ENCODE peak calls at places on chromosomes 1 and 21, in four cellular contexts. X is CD4-positive, alpha-beta T cell; Y is Peyer's patch; G is WERI-Rb-1. O is an unnamed sample.

GRCh38 chr1:211831558-211832323 is 1.2 kb upstream of the LPGAT1 start:
- DNase-seq in G (peak; percentile 85), X (no peak), Y (no peak), O (no peak)

GRCh38 chr1:229209816-229210215 is 61.1 kb upstream of the RAB4A start:
- DNase-seq in X (no peak), Y (no peak), G (no peak), O (no peak)

GRCh38 chr1:33683913-33684312 is 180.0 kb upstream of the HMGB4 start:
- DNase-seq in X (no peak), G (no peak), Y (no peak), O (no peak)

GRCh38 chr1:171898956-171899355 is 57.7 kb downstream of the DNM3 start:
- DNase-seq in G (no peak), Y (no peak), X (no peak), O (no peak)

GRCh38 chr1:12581179-12581578 is 36.8 kb downstream of the DHRS3 start:
- DNase-seq in G (peak; percentile 39), X (no peak), Y (no peak), O (no peak)

GRCh38 chr1:4837201-4837600 is 182.8 kb downstream of the AJAP1 start:
- DNase-seq in Y (no peak), X (no peak), G (no peak), O (no peak)

GRCh38 chr1:156748670-156749428 is 2.6 kb downstream of the HDGF start:
- DNase-seq in Y (peak; percentile 78), X (no peak), G (peak; percentile 51), O (no peak)

GRCh38 chr1:65146908-65147423 is 1.0 kb upstream of the AK4 start:
- DNase-seq in G (no peak), Y (no peak), X (no peak), O (no peak)

GRCh38 chr1:47562799-47563198 is 125.0 kb downstream of the FOXD2 start:
- DNase-seq in X (no peak), Y (no peak), G (no peak), O (no peak)

GRCh38 chr21:16154961-16155360 is 425.2 kb downstream of the USP25 start:
- DNase-seq in G (no peak), X (no peak), Y (no peak), O (no peak)

GRCh38 chr1:52629021-52629643 is 3.8 kb upstream of the SHISAL2A start:
- DNase-seq in X (no peak), Y (no peak), G (no peak), O (no peak)

GRCh38 chr21:33419538-33420123 is 16.4 kb downstream of the IFNGR2 start:
- DNase-seq in Y (no peak), G (no peak), X (no peak), O (no peak)

GRCh38 chr1:1535298-1535988 is 5.0 kb downstream of the TMEM240 start:
- DNase-seq in X (no peak), Y (no peak), G (no peak), O (no peak)

GRCh38 chr1:87362834-87363426 is 34.2 kb downstream of the LMO4 start:
- DNase-seq in X (no peak), Y (no peak), G (no peak), O (no peak)

GRCh38 chr21:42061195-42061865 is 9.8 kb upstream of the UMODL1 start:
- DNase-seq in G (no peak), X (peak; percentile 7), Y (peak; percentile 88), O (peak; percentile 90)

GRCh38 chr21:36701912-36702621 is 3.2 kb downstream of the SIM2 start:
- DNase-seq in G (no peak), Y (peak; percentile 19), X (no peak), O (no peak)

GRCh38 chr1:223244366-223245103 is 101.5 kb upstream of the TLR5 start:
- DNase-seq in X (peak; percentile 17), Y (no peak), G (no peak), O (no peak)

GRCh38 chr1:183185941-183186490 is at the start of gene LAMC2:
- DNase-seq in Y (peak; percentile 78), G (no peak), X (no peak), O (no peak)

GRCh38 chr1:234083460-234083859 is 179.0 kb downstream of the SLC35F3 start:
- DNase-seq in G (no peak), Y (no peak), X (no peak), O (no peak)

GRCh38 chr1:11143401-11143800 is 43.7 kb upstream of the EXOSC10 start:
- DNase-seq in X (no peak), G (no peak), Y (no peak), O (no peak)

GRCh38 chr21:29372063-29372802 is 73.5 kb downstream of the BACH1 start:
- DNase-seq in Y (peak; percentile 71), X (peak; percentile 21), G (peak; percentile 72), O (peak; percentile 79)

GRCh38 chr1:216739771-216740170 is 16.5 kb upstream of the ESRRG start:
- DNase-seq in Y (no peak), X (no peak), G (no peak), O (no peak)

GRCh38 chr1:16243408-16243690 is 6.4 kb upstream of the CPLANE2 start:
- DNase-seq in G (no peak), Y (no peak), X (no peak), O (no peak)

GRCh38 chr1:147892216-147892615 is 10.4 kb upstream of the GJA8 start:
- DNase-seq in Y (no peak), G (peak; percentile 81), X (no peak), O (no peak)

GRCh38 chr1:247854899-247855545 is 2.0 kb upstream of the TRIM58 start:
- DNase-seq in Y (no peak), G (no peak), X (no peak), O (no peak)

GRCh38 chr1:58942759-58943191 is 158.9 kb upstream of the JUN start:
- DNase-seq in G (no peak), X (no peak), Y (no peak), O (no peak)

GRCh38 chr1:35605882-35606182 is 32.7 kb downstream of the TFAP2E start:
- DNase-seq in Y (no peak), G (no peak), X (no peak), O (no peak)

GRCh38 chr1:198776602-198777029 is 137.8 kb downstream of the PTPRC start:
- DNase-seq in G (no peak), X (no peak), Y (peak; percentile 58), O (no peak)

GRCh38 chr1:12572506-12572905 is 45.5 kb downstream of the DHRS3 start:
- DNase-seq in X (no peak), Y (no peak), G (no peak), O (no peak)

GRCh38 chr1:70220015-70220414 is 1.2 kb upstream of the SRSF11 start:
- DNase-seq in Y (no peak), X (no peak), G (no peak), O (no peak)

GRCh38 chr1:70220517-70221240 is 501 bp upstream of the SRSF11 start:
- DNase-seq in G (no peak), Y (no peak), X (no peak), O (no peak)

GRCh38 chr1:70224954-70225353 is 3.8 kb downstream of the SRSF11 start:
- DNase-seq in X (no peak), G (no peak), Y (no peak), O (no peak)

GRCh38 chr1:70222716-70223235 is 1.6 kb downstream of the SRSF11 start:
- DNase-seq in Y (no peak), G (no peak), X (no peak), O (no peak)

GRCh38 chr1:70221241-70222077 is at the start of gene SRSF11:
- DNase-seq in X (peak; percentile 98), G (peak; percentile 97), Y (peak; percentile 98), O (peak; percentile 90)
- TF ChIP-seq CTCF in X (peak; percentile 9), G (peak; percentile 8), Y (no peak), O (no peak)

GRCh38 chr1:153550827-153551512 is 1.9 kb upstream of the S100A3 start:
- DNase-seq in G (no peak), Y (no peak), X (no peak), O (no peak)

GRCh38 chr1:153549741-153550397 is 811 bp upstream of the S100A3 start:
- DNase-seq in G (no peak), X (no peak), Y (no peak), O (no peak)

GRCh38 chr1:153547560-153548551 is 1.2 kb downstream of the S100A3 start:
- DNase-seq in G (no peak), Y (no peak), X (no peak), O (no peak)

GRCh38 chr1:153550398-153550758 is 1.3 kb upstream of the S100A3 start:
- DNase-seq in G (no peak), X (no peak), Y (no peak), O (no peak)

DNA sequence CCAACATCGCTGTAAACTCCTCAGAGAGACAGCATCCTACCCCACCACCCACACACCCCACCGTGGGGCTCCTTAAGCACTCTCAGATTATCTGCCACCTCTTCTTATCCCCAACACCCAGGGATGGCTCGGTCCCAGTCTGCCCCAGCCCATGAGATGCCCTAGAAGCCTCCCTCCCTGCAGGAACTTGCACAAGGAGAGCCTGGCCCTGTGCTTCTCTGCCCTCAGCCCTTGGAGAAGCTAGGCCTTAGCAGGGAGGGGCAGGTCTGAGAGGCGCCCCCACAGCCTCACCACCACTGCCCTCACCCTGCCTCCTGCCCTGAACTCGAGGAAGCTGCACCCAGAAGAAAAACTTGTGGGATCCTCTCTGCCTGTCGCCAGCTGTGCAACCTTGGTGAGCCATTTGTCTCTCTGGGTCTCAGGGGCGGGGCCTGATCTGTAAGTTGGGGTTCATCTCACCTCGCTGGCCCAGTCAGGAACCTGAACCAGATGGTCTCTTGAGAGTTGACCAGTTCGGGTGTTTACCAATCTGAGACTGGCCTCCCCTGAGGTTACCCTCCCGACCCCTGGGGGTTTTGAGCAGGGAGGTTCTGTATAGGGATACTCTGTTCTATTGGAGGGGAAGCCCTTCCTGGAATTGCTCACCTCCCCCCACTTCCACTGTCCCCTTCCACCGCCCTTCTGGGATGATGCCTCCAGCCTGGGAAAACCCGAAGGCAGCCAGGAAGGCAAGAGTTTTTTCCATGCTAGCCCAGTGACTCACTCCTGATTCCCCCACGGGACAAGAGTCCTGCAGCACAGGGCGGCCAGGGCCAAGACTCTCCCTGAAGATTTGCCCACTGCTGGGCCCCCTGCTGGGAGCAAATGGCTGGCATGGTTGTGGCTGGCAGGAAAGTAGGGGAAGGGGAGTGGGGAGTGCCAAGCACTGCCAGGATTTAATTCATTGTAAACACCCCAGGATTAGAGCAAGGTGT is at the start of gene S100A3:
- DNase-seq in X (no peak), Y (peak; percentile 64), G (no peak), O (no peak)
- TF ChIP-seq CTCF in X (no peak), Y (no peak), G (no peak), O (no peak)

GRCh38 chr1:19700046-19700777 is 35.5 kb downstream of the HTR6 start:
- DNase-seq in Y (no peak), X (no peak), G (no peak), O (no peak)

GRCh38 chr1:19694298-19694697 is 29.6 kb downstream of the HTR6 start:
- DNase-seq in X (no peak), G (no peak), Y (no peak), O (no peak)

GRCh38 chr1:19695772-19696171 is 31.1 kb downstream of the HTR6 start:
- DNase-seq in X (no peak), Y (no peak), G (no peak), O (no peak)

GRCh38 chr1:19698181-19698580 is 33.5 kb downstream of the HTR6 start:
- DNase-seq in X (no peak), Y (no peak), G (no peak), O (peak; percentile 45)

DNA sequence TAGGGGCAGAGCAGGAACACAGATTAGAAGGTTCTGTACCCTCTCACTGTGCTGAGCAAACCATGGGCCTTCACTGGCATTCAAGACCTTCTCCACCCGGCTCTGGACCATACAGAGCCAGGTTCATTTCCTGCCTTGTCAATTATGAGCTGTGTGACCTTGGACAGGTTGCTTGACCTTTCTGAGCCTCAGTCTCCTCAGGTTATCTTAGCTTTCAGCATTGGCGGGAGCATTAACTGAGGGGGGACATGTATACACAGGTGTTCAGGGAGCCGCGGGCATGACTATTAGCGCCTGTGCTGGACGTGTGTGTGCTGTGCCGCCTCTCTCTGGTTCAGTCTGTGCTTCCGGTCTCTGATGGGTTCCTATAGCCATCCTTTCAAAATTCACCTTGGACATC is 32.1 kb downstream of the HTR6 start:
- DNase-seq in Y (no peak), X (no peak), G (no peak), O (no peak)
- TF ChIP-seq CTCF in Y (no peak), X (no peak), G (no peak), O (no peak)

GRCh38 chr21:17270234-17270633 is 242.6 kb upstream of the CXADR start:
- DNase-seq in X (no peak), Y (no peak), G (no peak), O (no peak)
- TF ChIP-seq CTCF in X (no peak), Y (no peak), G (no peak), O (no peak)